ENCODE peak calls at places on chromosomes 6 and 20, in four cellular contexts. U is central memory CD4-positive, alpha-beta T cell; H is NCI-H1417 treated with DMSO at 0.1 percent for 48 hours; G is GM04503. X is an unnamed sample.

GRCh38 chr6:158185729-158186456 is 17.7 kb downstream of the GTF2H5 start:
- DNase-seq in G (peak; percentile 55), H (no peak), U (no peak), X (no peak)

GRCh38 chr6:89025633-89026032 is 54.9 kb upstream of the PNRC1 start:
- DNase-seq in G (no peak), H (no peak), U (no peak), X (no peak)

GRCh38 chr6:70657706-70658105 is 10.0 kb upstream of the SMAP1 start:
- DNase-seq in H (no peak), G (no peak), U (no peak), X (no peak)

GRCh38 chr6:52164319-52165094 is 21.7 kb upstream of the IL17A start:
- DNase-seq in H (no peak), G (no peak), U (no peak), X (no peak)

GRCh38 chr20:63789836-63790571 is 41.1 kb downstream of the ZBTB46 start:
- DNase-seq in H (no peak), G (no peak), U (no peak), X (no peak)

GRCh38 chr20:46545827-46546138 is 4.7 kb downstream of the OCSTAMP start:
- DNase-seq in G (no peak), U (no peak), H (no peak), X (no peak)

GRCh38 chr6:2542858-2543218 is 207.9 kb downstream of the MYLK4 start:
- DNase-seq in U (peak; percentile 76), H (no peak), G (peak; percentile 10), X (no peak)

GRCh38 chr6:102127253-102127652 is 733.7 kb downstream of the GRIK2 start:
- DNase-seq in U (no peak), H (no peak), G (no peak), X (no peak)

GRCh38 chr6:159490298-159490937 is 202.6 kb downstream of the SOD2 start:
- DNase-seq in H (no peak), U (no peak), G (no peak), X (no peak)

GRCh38 chr6:169723991-169724553 is at the start of gene PHF10:
- DNase-seq in U (peak; percentile 35), H (no peak), G (no peak), X (peak; percentile 89)

GRCh38 chr6:131765081-131765852 is 42.6 kb upstream of the ENPP1 start:
- DNase-seq in H (no peak), G (no peak), U (no peak), X (no peak)